ENCODE peak calls at places on chromosomes 12 and 14, in nine cellular contexts. E is CD8-positive, alpha-beta memory T cell; G is A673; U is adrenal gland; A is tibial nerve; H is heart right ventricle; N is colonic mucosa; B is aorta; L is pancreas. K is an unnamed sample. For H3K4me1, the result is how much of the 10 kb centered on the place peaks cover.

GRCh38 chr12:63045020-63045860 is 105.8 kb downstream of the AVPR1A start:
- DNase-seq in B (peak), G (no peak), U (no peak), L (no peak), A (no peak), N (no peak), H (no peak), E (no peak), K (no peak)

GRCh38 chr14:31895206-31895605 is 181.9 kb upstream of the ARHGAP5 start:
- DNase-seq in B (no peak), U (no peak), G (peak), L (no peak), E (no peak), A (no peak), N (no peak), H (no peak), K (no peak)

GRCh38 chr14:76456200-76456599 is 80.3 kb downstream of the ESRRB start:
- DNase-seq in B (no peak), G (peak), U (no peak), A (peak), N (peak), H (no peak), E (no peak), L (peak), K (no peak)

GRCh38 chr12:62347922-62348650 is 87.9 kb downstream of the USP15 start:
- DNase-seq in U (no peak), B (no peak), G (no peak), E (no peak), H (no peak), L (no peak), N (no peak), A (no peak), K (no peak)

GRCh38 chr12:6430990-6431353 is 13.8 kb upstream of the CD27 start:
- DNase-seq in A (no peak), G (no peak), E (no peak), H (no peak), N (no peak), L (no peak), U (peak), B (no peak), K (no peak)

GRCh38 chr14:57983235-57983634 is 117.3 kb upstream of the SLC35F4 start:
- DNase-seq in A (no peak), H (no peak), E (no peak), B (no peak), L (no peak), N (no peak), G (no peak), U (no peak), K (no peak)

GRCh38 chr12:23631991-23632390 is 317.5 kb downstream of the SOX5 start:
- DNase-seq in B (no peak), U (no peak), G (no peak), H (no peak), N (no peak), E (no peak), L (no peak), A (no peak), K (no peak)

GRCh38 chr14:27845241-27845850 is 921.2 kb upstream of the FOXG1 start:
- DNase-seq in G (no peak), U (no peak), L (no peak), N (no peak), E (peak), B (peak), H (no peak), A (no peak), K (no peak)

GRCh38 chr12:31362115-31362758 is 36.3 kb upstream of the SINHCAF start:
- DNase-seq in N (peak), G (no peak), U (no peak), E (no peak), A (no peak), H (no peak), B (no peak), L (no peak), K (no peak)

GRCh38 chr12:113903381-113903863 is 62.7 kb downstream of the RBM19 start:
- DNase-seq in A (no peak), H (no peak), L (no peak), G (no peak), N (no peak), E (no peak), U (no peak), B (no peak), K (no peak)

GRCh38 chr14:69880051-69880487 is 853 bp downstream of the SMOC1 start:
- DNase-seq in U (no peak), G (no peak), B (no peak), A (no peak), L (peak), N (no peak), H (no peak), E (no peak), K (no peak)

GRCh38 chr12:71645268-71645667 is 18.4 kb downstream of the ZFC3H1 start:
- DNase-seq in G (no peak), B (no peak), L (no peak), E (no peak), H (no peak), N (no peak), U (no peak), A (no peak), K (no peak)

GRCh38 chr14:54567634-54568561 is 970 bp downstream of the SAMD4A start:
- DNase-seq in N (peak), G (peak), U (peak), B (peak), A (peak), L (peak), E (peak), H (peak), K (peak)

GRCh38 chr14:61479746-61480502 is 158.5 kb downstream of the PRKCH start:
- DNase-seq in N (no peak), U (no peak), A (no peak), G (no peak), H (no peak), B (no peak), L (no peak), E (no peak), K (no peak)

GRCh38 chr12:12683725-12684124 is 12.3 kb downstream of the GPR19 start:
- DNase-seq in A (no peak), L (no peak), N (no peak), U (no peak), E (no peak), B (no peak), G (no peak), H (no peak), K (no peak)

GRCh38 chr12:103241184-103241583 is 254.6 kb downstream of the C12orf42 start:
- DNase-seq in N (no peak), E (no peak), A (no peak), G (no peak), L (no peak), U (no peak), H (no peak), B (no peak), K (no peak)

GRCh38 chr12:16221776-16222175 is 55.7 kb downstream of the SLC15A5 start:
- DNase-seq in U (no peak), B (no peak), A (no peak), N (no peak), G (no peak), E (no peak), H (no peak), L (no peak), K (no peak)

GRCh38 chr14:100449225-100449987 is 126.3 kb downstream of the SLC25A47 start:
- DNase-seq in U (no peak), B (no peak), H (no peak), N (no peak), E (no peak), A (no peak), G (no peak), L (no peak), K (no peak)

GRCh38 chr12:45304514-45305178 is 88.8 kb downstream of the ANO6 start:
- DNase-seq in G (no peak), A (no peak), N (no peak), E (no peak), U (no peak), L (no peak), H (no peak), B (no peak), K (no peak)

GRCh38 chr12:79402626-79403025 is 288.1 kb downstream of the PAWR start:
- DNase-seq in N (no peak), E (no peak), B (no peak), H (no peak), L (no peak), U (no peak), G (no peak), A (no peak), K (no peak)

GRCh38 chr12:40055776-40056175 is 50.1 kb downstream of the SLC2A13 start:
- DNase-seq in G (no peak), H (no peak), L (no peak), E (no peak), A (no peak), N (no peak), B (no peak), U (no peak), K (no peak)

GRCh38 chr12:76422878-76423438 is 74.7 kb upstream of the BBS10 start:
- DNase-seq in N (no peak), E (no peak), L (no peak), A (no peak), H (no peak), U (no peak), G (peak), B (no peak), K (no peak)

GRCh38 chr14:105685003-105685402 is 158.6 kb downstream of the TMEM121 start:
- DNase-seq in H (no peak), G (no peak), E (no peak), A (no peak), L (no peak), B (peak), U (no peak), N (no peak), K (no peak)

GRCh38 chr12:112096667-112097066 is 11.9 kb downstream of the NAA25 start:
- DNase-seq in L (no peak), N (no peak), H (no peak), G (no peak), U (no peak), A (no peak), B (no peak), E (no peak), K (no peak)

GRCh38 chr12:2682301-2683282 is 112.2 kb upstream of the FKBP4 start:
- DNase-seq in H (no peak), A (no peak), L (peak), N (no peak), B (no peak), G (peak), E (peak), U (no peak), K (no peak)

GRCh38 chr14:69358966-69359365 is 39.1 kb downstream of the ERH start:
- DNase-seq in H (no peak), B (no peak), E (no peak), A (no peak), U (no peak), N (no peak), G (no peak), L (no peak), K (no peak)

GRCh38 chr12:56469007-56469930 is 891 bp downstream of the SPRYD4 start:
- DNase-seq in H (no peak), U (peak), B (no peak), G (peak), L (peak), A (no peak), E (no peak), N (peak), K (peak)

GRCh38 chr12:106910202-106910601 is 45.5 kb upstream of the TMEM263 start:
- DNase-seq in E (no peak), N (no peak), H (no peak), U (no peak), B (no peak), L (no peak), G (peak), A (no peak), K (no peak)

GRCh38 chr12:69598174-69598753 is 12.4 kb downstream of the LRRC10 start:
- DNase-seq in H (no peak), U (no peak), L (no peak), N (no peak), E (no peak), A (no peak), B (no peak), G (no peak), K (no peak)
- H3K4me1 ChIP-seq in H (under half), U (under half), L (under half), N (under half), E (under half), A (under half), B (under half), G (under half), K (under half)

DNA sequence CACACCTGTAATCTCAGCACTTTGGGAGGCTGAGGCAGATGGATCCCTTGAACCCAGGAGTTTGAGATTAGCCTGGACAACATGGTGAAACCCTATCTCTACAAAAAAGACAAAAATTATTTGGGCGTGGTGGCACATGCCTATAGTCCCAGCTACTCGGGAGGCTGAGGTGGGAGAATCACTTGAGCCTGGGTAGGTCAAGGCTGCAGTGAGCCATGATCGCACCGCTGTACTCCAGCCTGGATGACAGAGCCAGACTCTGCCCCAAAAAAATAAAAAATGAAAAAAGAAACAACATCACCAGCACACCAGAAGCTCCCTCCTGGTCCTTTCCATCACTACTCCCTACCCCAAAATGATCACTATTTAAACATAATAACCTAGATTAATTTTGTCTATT is 2.6 kb downstream of the VEZT start:
- DNase-seq in A (no peak), B (no peak), L (no peak), N (no peak), H (no peak), G (no peak), U (no peak), E (no peak), K (no peak)
- H3K27ac ChIP-seq in A (no peak), B (no peak), L (no peak), N (no peak), H (no peak), G (no peak), U (peak), E (no peak), K (no peak)

DNA sequence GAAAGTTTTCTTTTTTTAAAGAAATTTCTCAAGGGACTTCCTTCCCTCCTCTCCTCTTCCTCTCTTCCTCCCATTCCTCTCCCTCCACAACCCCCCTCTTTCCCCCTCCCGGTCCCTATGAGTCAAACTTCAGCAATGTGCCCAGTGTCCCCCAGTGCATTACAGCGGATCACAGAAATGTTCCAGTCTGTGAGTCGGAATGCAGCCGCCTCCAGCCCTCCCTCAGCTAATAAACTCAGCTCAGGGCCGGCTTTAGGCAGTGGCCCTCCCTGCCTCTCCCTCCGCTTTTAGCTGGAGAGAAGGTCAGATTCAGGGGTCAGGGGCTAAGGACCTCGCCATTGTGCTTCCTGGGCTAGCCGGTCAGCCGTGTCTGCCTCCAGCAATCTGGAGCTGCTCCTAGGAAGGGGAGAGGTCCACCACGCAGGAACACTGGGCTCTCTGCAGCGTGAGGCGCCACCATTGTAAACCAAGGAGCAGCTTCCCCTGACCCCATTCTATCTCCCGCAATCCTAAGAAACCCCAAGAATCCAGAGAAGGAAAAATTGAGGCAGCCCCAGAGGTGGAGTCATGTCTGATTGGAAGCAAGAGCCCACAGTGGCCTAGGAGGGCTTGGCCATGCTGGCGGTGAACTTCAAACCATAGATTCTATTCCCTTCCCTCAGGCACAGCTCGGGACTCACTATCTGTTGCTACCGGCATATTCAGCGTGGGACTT is 1.1 kb upstream of the HDAC7 start:
- DNase-seq in H (peak), L (peak), U (peak), A (peak), B (peak), G (peak), N (peak), E (no peak), K (peak)
- H3K4me3 ChIP-seq in H (peak), L (peak), U (no peak), A (peak), B (peak), G (peak), N (peak), E (peak), K (peak)

GRCh38 chr12:64669270-64669842 is 59.1 kb downstream of the RASSF3 start:
- DNase-seq in U (peak), E (peak), B (peak), L (no peak), H (peak), G (peak), N (peak), A (no peak), K (peak)
- H3K4me1 ChIP-seq in U (half or more), E (half or more), B (under half), L (half or more), H (half or more), G (half or more), N (under half), A (under half), K (under half)

DNA sequence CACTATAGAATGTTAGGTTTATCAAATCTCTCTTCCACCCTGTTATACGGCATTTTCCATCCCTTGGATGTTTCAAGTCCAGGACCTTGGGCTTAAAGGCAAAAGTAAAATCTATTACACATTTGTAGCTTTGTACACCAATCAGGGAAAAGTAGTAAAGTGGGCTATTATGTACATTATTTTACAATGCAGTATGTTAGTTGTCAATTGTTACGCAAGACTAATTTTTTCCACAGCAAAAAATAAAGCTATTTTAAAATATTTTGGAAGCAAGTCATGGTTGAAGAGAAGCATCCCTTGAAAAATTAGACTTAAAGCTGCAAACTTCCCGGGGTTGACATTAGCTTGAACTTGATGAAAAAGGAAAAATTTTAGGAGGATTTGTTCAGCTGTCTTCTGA is 476.2 kb downstream of the DIO2 start:
- DNase-seq in A (no peak), H (no peak), G (no peak), N (no peak), B (no peak), U (no peak), E (no peak), L (no peak), K (no peak)
- H3K27ac ChIP-seq in A (no peak), H (no peak), G (no peak), N (no peak), B (no peak), U (no peak), E (no peak), L (no peak), K (no peak)

GRCh38 chr12:4277205-4277543 is 3.6 kb downstream of the CCND2 start:
- DNase-seq in N (no peak), A (no peak), G (no peak), U (no peak), H (no peak), B (no peak), L (no peak), E (no peak), K (no peak)
- H3K4me3 ChIP-seq in N (no peak), A (no peak), G (no peak), U (no peak), H (no peak), B (no peak), L (no peak), E (peak), K (no peak)

DNA sequence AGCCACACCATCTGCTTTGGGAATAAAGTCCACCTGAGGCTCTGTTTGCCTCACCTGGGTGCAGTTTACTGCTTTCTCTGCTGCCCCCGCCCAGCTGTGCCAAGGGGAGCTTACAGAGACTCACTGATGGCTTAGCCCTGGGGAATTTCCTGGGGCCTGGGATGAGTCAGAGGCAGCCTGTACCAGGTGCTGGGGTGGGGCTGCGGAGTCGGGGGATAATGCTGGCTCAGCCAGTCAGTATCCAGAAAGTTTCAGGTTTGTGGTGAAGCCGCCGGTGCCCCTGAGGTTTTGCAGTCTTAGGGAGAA is 22.3 kb downstream of the PLEKHG3 start:
- DNase-seq in N (peak), E (no peak), G (no peak), A (no peak), U (no peak), H (no peak), B (no peak), L (peak), K (peak)
- H3K4me1 ChIP-seq in N (under half), E (half or more), G (under half), A (under half), U (under half), H (under half), B (under half), L (under half), K (under half)

GRCh38 chr12:26874501-26875296 is 41.7 kb upstream of the ITPR2 start:
- DNase-seq in B (no peak), A (no peak), N (no peak), G (no peak), L (no peak), U (peak), E (no peak), H (no peak), K (no peak)
- H3K27ac ChIP-seq in B (no peak), A (no peak), N (no peak), G (no peak), L (no peak), U (no peak), E (no peak), H (no peak), K (no peak)

K was measured in right cardiac atrium.